ENCODE peak calls at places on chromosomes 3 and 15, in six cellular contexts. One of them, this sample, is unnamed.

GRCh38 chr3:195105389-195105788 is 165.6 kb downstream of the XXYLT1 start:
- DNase-seq in mucosa of descending colon: peak; percentile 48
- DNase-seq in colonic mucosa: peak; percentile 46
- DNase-seq in cardiac muscle cell: no peak
- DNase-seq in thyroid gland: no peak
- DNase-seq in endothelial cell of umbilical vein: peak; percentile 29
- DNase-seq in this sample: peak; percentile 63

GRCh38 chr3:78659386-78659987 is 1108.3 kb downstream of the ROBO1 start:
- DNase-seq in mucosa of descending colon: no peak
- DNase-seq in colonic mucosa: peak; percentile 24
- DNase-seq in cardiac muscle cell: peak; percentile 68
- DNase-seq in thyroid gland: peak; percentile 35
- DNase-seq in endothelial cell of umbilical vein: peak; percentile 52
- DNase-seq in this sample: peak; percentile 22

GRCh38 chr3:162217603-162218002 is 721.0 kb downstream of the OTOL1 start:
- DNase-seq in mucosa of descending colon: no peak
- DNase-seq in colonic mucosa: no peak
- DNase-seq in cardiac muscle cell: no peak
- DNase-seq in thyroid gland: no peak
- DNase-seq in endothelial cell of umbilical vein: no peak
- DNase-seq in this sample: no peak

GRCh38 chr3:134597390-134597975 is 53.3 kb downstream of the KY start:
- DNase-seq in mucosa of descending colon: no peak
- DNase-seq in colonic mucosa: no peak
- DNase-seq in cardiac muscle cell: peak; percentile 13
- DNase-seq in thyroid gland: peak; percentile 73
- DNase-seq in endothelial cell of umbilical vein: no peak
- DNase-seq in this sample: no peak

GRCh38 chr3:76753599-76753998 is 286.3 kb upstream of the ROBO2 start:
- DNase-seq in mucosa of descending colon: no peak
- DNase-seq in colonic mucosa: no peak
- DNase-seq in cardiac muscle cell: no peak
- DNase-seq in thyroid gland: no peak
- DNase-seq in endothelial cell of umbilical vein: no peak
- DNase-seq in this sample: no peak

GRCh38 chr15:60932051-60932915 is 296.8 kb downstream of the RORA start:
- DNase-seq in mucosa of descending colon: no peak
- DNase-seq in colonic mucosa: no peak
- DNase-seq in cardiac muscle cell: peak; percentile 73
- DNase-seq in thyroid gland: peak; percentile 23
- DNase-seq in endothelial cell of umbilical vein: no peak
- DNase-seq in this sample: no peak

GRCh38 chr15:70541511-70541910 is 221.8 kb downstream of the UACA start:
- DNase-seq in mucosa of descending colon: no peak
- DNase-seq in colonic mucosa: no peak
- DNase-seq in cardiac muscle cell: no peak
- DNase-seq in thyroid gland: no peak
- DNase-seq in endothelial cell of umbilical vein: no peak
- DNase-seq in this sample: no peak

GRCh38 chr15:27089233-27089586 is 118.2 kb downstream of the GABRG3 start:
- DNase-seq in mucosa of descending colon: no peak
- DNase-seq in colonic mucosa: no peak
- DNase-seq in cardiac muscle cell: no peak
- DNase-seq in thyroid gland: no peak
- DNase-seq in endothelial cell of umbilical vein: no peak
- DNase-seq in this sample: no peak

GRCh38 chr3:132595036-132595435 is 2.0 kb upstream of the ACKR4 start:
- DNase-seq in mucosa of descending colon: no peak
- DNase-seq in colonic mucosa: no peak
- DNase-seq in cardiac muscle cell: peak; percentile 58
- DNase-seq in thyroid gland: no peak
- DNase-seq in endothelial cell of umbilical vein: peak; percentile 65
- DNase-seq in this sample: no peak

GRCh38 chr3:50493086-50493485 is 10.3 kb downstream of the CACNA2D2 start:
- DNase-seq in mucosa of descending colon: no peak
- DNase-seq in colonic mucosa: no peak
- DNase-seq in cardiac muscle cell: no peak
- DNase-seq in thyroid gland: no peak
- DNase-seq in endothelial cell of umbilical vein: no peak
- DNase-seq in this sample: no peak

GRCh38 chr15:23447107-23447500 is at the start of gene GOLGA6L2:
- DNase-seq in mucosa of descending colon: no peak
- DNase-seq in colonic mucosa: no peak
- DNase-seq in cardiac muscle cell: no peak
- DNase-seq in thyroid gland: no peak
- DNase-seq in endothelial cell of umbilical vein: no peak
- DNase-seq in this sample: no peak

GRCh38 chr3:100103558-100104441 is 10.5 kb downstream of the FILIP1L start:
- DNase-seq in mucosa of descending colon: no peak
- DNase-seq in colonic mucosa: no peak
- DNase-seq in cardiac muscle cell: peak; percentile 32
- DNase-seq in thyroid gland: peak; percentile 86
- DNase-seq in endothelial cell of umbilical vein: no peak
- DNase-seq in this sample: no peak

GRCh38 chr3:42507252-42507651 is 4.8 kb downstream of the VIPR1 start:
- DNase-seq in mucosa of descending colon: peak; percentile 80
- DNase-seq in colonic mucosa: peak; percentile 86
- DNase-seq in cardiac muscle cell: no peak
- DNase-seq in thyroid gland: peak; percentile 34
- DNase-seq in endothelial cell of umbilical vein: no peak
- DNase-seq in this sample: peak; percentile 93

GRCh38 chr3:53744351-53744750 is 101.9 kb downstream of the CHDH start:
- DNase-seq in mucosa of descending colon: peak; percentile 64
- DNase-seq in colonic mucosa: peak; percentile 54
- DNase-seq in cardiac muscle cell: no peak
- DNase-seq in thyroid gland: no peak
- DNase-seq in endothelial cell of umbilical vein: no peak
- DNase-seq in this sample: peak; percentile 72

GRCh38 chr3:177681156-177681555 is 483.9 kb upstream of the TBL1XR1 start:
- DNase-seq in mucosa of descending colon: no peak
- DNase-seq in colonic mucosa: no peak
- DNase-seq in cardiac muscle cell: peak; percentile 39
- DNase-seq in thyroid gland: no peak
- DNase-seq in endothelial cell of umbilical vein: peak; percentile 56
- DNase-seq in this sample: no peak

GRCh38 chr3:177686671-177687070 is 489.4 kb upstream of the TBL1XR1 start:
- DNase-seq in mucosa of descending colon: no peak
- DNase-seq in colonic mucosa: no peak
- DNase-seq in cardiac muscle cell: no peak
- DNase-seq in thyroid gland: no peak
- DNase-seq in endothelial cell of umbilical vein: no peak
- DNase-seq in this sample: no peak

GRCh38 chr3:177681852-177682251 is 484.6 kb upstream of the TBL1XR1 start:
- DNase-seq in mucosa of descending colon: no peak
- DNase-seq in colonic mucosa: no peak
- DNase-seq in cardiac muscle cell: no peak
- DNase-seq in thyroid gland: no peak
- DNase-seq in endothelial cell of umbilical vein: no peak
- DNase-seq in this sample: no peak

GRCh38 chr3:177680442-177680821 is 483.1 kb upstream of the TBL1XR1 start:
- DNase-seq in mucosa of descending colon: no peak
- DNase-seq in colonic mucosa: no peak
- DNase-seq in cardiac muscle cell: peak; percentile 31
- DNase-seq in thyroid gland: no peak
- DNase-seq in endothelial cell of umbilical vein: peak; percentile 27
- DNase-seq in this sample: no peak

DNA sequence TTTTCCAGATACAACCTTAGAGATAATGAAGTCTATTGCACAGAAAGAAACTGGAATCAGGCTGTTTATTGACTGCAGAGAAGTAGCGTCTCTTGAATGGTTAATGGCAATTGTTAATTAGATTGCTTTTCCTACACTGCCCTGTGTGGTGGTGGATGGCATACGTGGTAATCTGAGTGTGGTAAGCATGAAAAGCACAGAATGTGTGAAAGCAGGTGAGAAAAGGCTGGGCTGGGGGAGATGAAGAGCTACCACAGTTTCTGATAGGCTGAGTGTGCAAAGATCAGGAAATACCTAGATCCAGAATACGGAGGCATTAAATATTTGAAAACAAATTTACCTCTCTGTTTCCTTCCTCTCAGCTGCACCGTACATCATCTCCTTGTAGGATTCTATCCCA is 486.3 kb upstream of the TBL1XR1 start:
- DNase-seq in mucosa of descending colon: no peak
- DNase-seq in colonic mucosa: no peak
- DNase-seq in cardiac muscle cell: no peak
- DNase-seq in thyroid gland: no peak
- DNase-seq in endothelial cell of umbilical vein: no peak
- DNase-seq in this sample: no peak
- H3K4me1 ChIP-seq in mucosa of descending colon: no peaks in the 10 kb centered on the region
- H3K4me1 ChIP-seq in colonic mucosa: no peaks in the 10 kb centered on the region
- H3K4me1 ChIP-seq in cardiac muscle cell: no peaks in the 10 kb centered on the region
- H3K4me1 ChIP-seq in thyroid gland: peaks cover 16% of the 10 kb centered on the region
- H3K4me1 ChIP-seq in endothelial cell of umbilical vein: peaks cover 42% of the 10 kb centered on the region
- H3K4me1 ChIP-seq in this sample: no peaks in the 10 kb centered on the region

GRCh38 chr3:56889131-56889530 is 87.4 kb upstream of the ARHGEF3 start:
- DNase-seq in mucosa of descending colon: no peak
- DNase-seq in colonic mucosa: no peak
- DNase-seq in cardiac muscle cell: no peak
- DNase-seq in thyroid gland: peak; percentile 89
- DNase-seq in endothelial cell of umbilical vein: no peak
- DNase-seq in this sample: no peak

GRCh38 chr3:56890448-56891083 is 88.8 kb upstream of the ARHGEF3 start:
- DNase-seq in mucosa of descending colon: no peak
- DNase-seq in colonic mucosa: no peak
- DNase-seq in cardiac muscle cell: no peak
- DNase-seq in thyroid gland: no peak
- DNase-seq in endothelial cell of umbilical vein: no peak
- DNase-seq in this sample: no peak

GRCh38 chr3:56885879-56886647 is 84.3 kb upstream of the ARHGEF3 start:
- DNase-seq in mucosa of descending colon: no peak
- DNase-seq in colonic mucosa: no peak
- DNase-seq in cardiac muscle cell: no peak
- DNase-seq in thyroid gland: no peak
- DNase-seq in endothelial cell of umbilical vein: no peak
- DNase-seq in this sample: no peak

GRCh38 chr3:56885461-56885860 is 83.7 kb upstream of the ARHGEF3 start:
- DNase-seq in mucosa of descending colon: no peak
- DNase-seq in colonic mucosa: no peak
- DNase-seq in cardiac muscle cell: no peak
- DNase-seq in thyroid gland: no peak
- DNase-seq in endothelial cell of umbilical vein: no peak
- DNase-seq in this sample: no peak

DNA sequence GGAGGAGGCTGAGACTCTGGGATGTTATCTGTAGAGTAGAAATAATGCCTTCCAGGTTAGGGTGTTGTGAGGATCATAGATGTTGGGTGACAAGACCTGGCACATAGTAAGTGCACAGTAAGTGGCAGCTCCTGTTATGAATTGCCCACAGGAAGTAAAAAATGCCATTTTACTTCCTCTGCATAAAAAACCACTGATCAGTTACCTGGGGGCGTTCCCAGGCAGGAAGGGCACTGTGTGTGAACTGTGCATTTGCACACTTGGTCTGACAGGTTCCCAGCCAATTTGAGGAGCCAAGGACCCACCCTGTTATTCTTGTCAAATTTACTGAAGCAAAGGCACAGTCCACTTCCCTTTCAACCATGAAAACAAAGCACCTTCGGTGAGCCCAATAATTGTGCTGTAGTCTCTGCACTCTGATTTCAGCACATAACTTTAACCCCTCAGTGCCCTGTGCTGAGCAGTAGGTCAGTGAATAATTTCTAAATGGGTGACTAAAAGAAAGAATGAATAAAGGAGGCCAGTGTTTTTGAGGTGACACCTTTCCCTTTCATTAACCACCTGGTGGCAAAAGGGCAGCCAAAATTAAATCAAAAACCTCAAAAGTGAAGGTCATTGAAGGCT is 85.8 kb upstream of the ARHGEF3 start:
- DNase-seq in mucosa of descending colon: no peak
- DNase-seq in colonic mucosa: no peak
- DNase-seq in cardiac muscle cell: no peak
- DNase-seq in thyroid gland: peak; percentile 68
- DNase-seq in endothelial cell of umbilical vein: no peak
- DNase-seq in this sample: no peak
- H3K4me1 ChIP-seq in mucosa of descending colon: peaks cover 10% of the 10 kb centered on the region
- H3K4me1 ChIP-seq in colonic mucosa: no peaks in the 10 kb centered on the region
- H3K4me1 ChIP-seq in cardiac muscle cell: no peaks in the 10 kb centered on the region
- H3K4me1 ChIP-seq in thyroid gland: peaks cover 27% of the 10 kb centered on the region
- H3K4me1 ChIP-seq in endothelial cell of umbilical vein: no peaks in the 10 kb centered on the region
- H3K4me1 ChIP-seq in this sample: no peaks in the 10 kb centered on the region

DNA sequence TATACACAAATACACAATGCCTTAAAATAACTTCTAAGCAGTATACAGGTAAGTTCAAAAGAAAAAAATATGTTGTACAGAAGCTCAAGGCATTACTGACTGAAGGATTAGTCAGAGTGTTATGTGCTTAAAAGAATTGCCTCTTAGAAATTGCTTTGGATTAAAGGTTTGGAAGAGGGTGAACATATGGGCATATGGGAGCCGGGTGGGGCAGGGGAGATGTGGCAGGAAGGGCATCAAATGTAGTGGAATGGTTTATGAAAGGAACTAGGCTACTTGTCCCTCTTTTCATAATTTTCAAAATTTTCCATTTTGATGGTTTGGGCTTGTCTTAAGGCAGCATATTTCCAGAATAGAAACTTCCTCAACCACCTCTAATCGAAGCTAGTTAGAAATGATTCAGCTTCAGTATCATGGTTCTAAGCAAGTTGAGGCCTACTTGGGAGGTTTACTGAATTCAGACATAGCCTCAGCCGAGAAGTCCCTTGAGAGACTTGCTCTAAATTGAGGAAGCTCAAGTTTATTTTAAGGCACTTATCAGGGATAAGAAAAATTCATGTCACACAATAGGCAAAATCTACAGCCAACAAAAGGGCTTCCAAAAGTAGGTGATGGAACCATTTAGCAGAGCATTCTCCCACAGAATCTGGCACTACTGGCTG is 10.1 kb upstream of the GOLGB1 start:
- DNase-seq in mucosa of descending colon: no peak
- DNase-seq in colonic mucosa: no peak
- DNase-seq in cardiac muscle cell: no peak
- DNase-seq in thyroid gland: no peak
- DNase-seq in endothelial cell of umbilical vein: no peak
- DNase-seq in this sample: no peak
- H3K4me1 ChIP-seq in mucosa of descending colon: no peaks in the 10 kb centered on the region
- H3K4me1 ChIP-seq in colonic mucosa: no peaks in the 10 kb centered on the region
- H3K4me1 ChIP-seq in cardiac muscle cell: no peaks in the 10 kb centered on the region
- H3K4me1 ChIP-seq in thyroid gland: no peaks in the 10 kb centered on the region
- H3K4me1 ChIP-seq in endothelial cell of umbilical vein: no peaks in the 10 kb centered on the region
- H3K4me1 ChIP-seq in this sample: no peaks in the 10 kb centered on the region

GRCh38 chr15:75702431-75702830 is 10.2 kb downstream of the CSPG4 start:
- DNase-seq in mucosa of descending colon: no peak
- DNase-seq in colonic mucosa: no peak
- DNase-seq in cardiac muscle cell: no peak
- DNase-seq in thyroid gland: no peak
- DNase-seq in endothelial cell of umbilical vein: no peak
- DNase-seq in this sample: no peak

GRCh38 chr15:75704618-75705017 is 8.0 kb downstream of the CSPG4 start:
- DNase-seq in mucosa of descending colon: no peak
- DNase-seq in colonic mucosa: no peak
- DNase-seq in cardiac muscle cell: no peak
- DNase-seq in thyroid gland: no peak
- DNase-seq in endothelial cell of umbilical vein: no peak
- DNase-seq in this sample: no peak

GRCh38 chr15:75706682-75706954 is 6.0 kb downstream of the CSPG4 start:
- DNase-seq in mucosa of descending colon: no peak
- DNase-seq in colonic mucosa: no peak
- DNase-seq in cardiac muscle cell: no peak
- DNase-seq in thyroid gland: no peak
- DNase-seq in endothelial cell of umbilical vein: no peak
- DNase-seq in this sample: no peak

GRCh38 chr15:75704263-75704615 is 8.4 kb downstream of the CSPG4 start:
- DNase-seq in mucosa of descending colon: no peak
- DNase-seq in colonic mucosa: no peak
- DNase-seq in cardiac muscle cell: no peak
- DNase-seq in thyroid gland: no peak
- DNase-seq in endothelial cell of umbilical vein: no peak
- DNase-seq in this sample: no peak

GRCh38 chr15:75705854-75706681 is 6.6 kb downstream of the CSPG4 start:
- DNase-seq in mucosa of descending colon: peak; percentile 18
- DNase-seq in colonic mucosa: no peak
- DNase-seq in cardiac muscle cell: no peak
- DNase-seq in thyroid gland: no peak
- DNase-seq in endothelial cell of umbilical vein: no peak
- DNase-seq in this sample: no peak
- H3K4me1 ChIP-seq in mucosa of descending colon: no peaks in the 10 kb centered on the region
- H3K4me1 ChIP-seq in colonic mucosa: no peaks in the 10 kb centered on the region
- H3K4me1 ChIP-seq in cardiac muscle cell: peaks cover 18% of the 10 kb centered on the region
- H3K4me1 ChIP-seq in thyroid gland: no peaks in the 10 kb centered on the region
- H3K4me1 ChIP-seq in endothelial cell of umbilical vein: no peaks in the 10 kb centered on the region
- H3K4me1 ChIP-seq in this sample: no peaks in the 10 kb centered on the region

This sample was measured in small intestine.